ENCODE peak calls at places on chromosomes 12 and 14, in four cellular contexts. Z is A549, L is hepatocyte, E is foreskin keratinocyte. O is an unnamed sample.
A peak's percentile ranks its signal among the peaks of the same experiment; 100 is the strongest.

GRCh38 chr14:55366271-55366670 is 45.4 kb downstream of the ATG14 start:
- DNase-seq in E (no peak), L (peak; percentile 35), Z (no peak), O (no peak)

GRCh38 chr12:130965214-130965613 is 11.5 kb downstream of the ADGRD1 start:
- DNase-seq in L (no peak), Z (no peak), E (no peak), O (no peak)

GRCh38 chr12:122999196-122999946 is 18.9 kb downstream of the ARL6IP4 start:
- DNase-seq in Z (no peak), E (no peak), L (no peak), O (no peak)

GRCh38 chr12:96482086-96482485 is 7.3 kb upstream of the CFAP54 start:
- DNase-seq in L (no peak), E (no peak), Z (no peak), O (no peak)

GRCh38 chr14:66758031-66758613 is 250.2 kb downstream of the GPHN start:
- DNase-seq in Z (no peak), E (no peak), L (no peak), O (no peak)

GRCh38 chr12:93302331-93303229 is 75.1 kb upstream of the NUDT4 start:
- DNase-seq in L (no peak), Z (no peak), E (no peak), O (no peak)

GRCh38 chr12:10695852-10696251 is 22.0 kb upstream of the STYK1 start:
- DNase-seq in Z (no peak), L (no peak), E (no peak), O (no peak)

GRCh38 chr12:25241171-25242020 is 9.3 kb downstream of the KRAS start:
- DNase-seq in E (no peak), Z (no peak), L (peak; percentile 68), O (no peak)

GRCh38 chr14:36519431-36520321 is at the start of gene NKX2-1:
- DNase-seq in E (no peak), L (no peak), Z (peak; percentile 43), O (no peak)

GRCh38 chr12:132176920-132177551 is 32.8 kb downstream of the NOC4L start:
- DNase-seq in Z (no peak), E (no peak), L (no peak), O (no peak)

GRCh38 chr14:60183724-60184596 is 18.8 kb upstream of the DHRS7 start:
- DNase-seq in L (peak; percentile 84), E (no peak), Z (peak; percentile 12), O (no peak)

GRCh38 chr14:90109858-90110257 is 48.1 kb downstream of the KCNK13 start:
- DNase-seq in Z (peak; percentile 34), L (no peak), E (no peak), O (no peak)

GRCh38 chr12:101078881-101079280 is 131.2 kb downstream of the SLC5A8 start:
- DNase-seq in Z (no peak), L (no peak), E (no peak), O (no peak)

GRCh38 chr12:21502872-21503271 is 1.3 kb downstream of the GOLT1B start:
- DNase-seq in L (no peak), E (no peak), Z (no peak), O (no peak)

GRCh38 chr12:60059180-60059579 is 463.4 kb downstream of the SLC16A7 start:
- DNase-seq in L (no peak), E (no peak), Z (no peak), O (no peak)

GRCh38 chr14:52875707-52876106 is 75.1 kb downstream of the FERMT2 start:
- DNase-seq in E (no peak), L (no peak), Z (no peak), O (no peak)

GRCh38 chr14:22532345-22533056 is 56.5 kb downstream of the DAD1 start:
- DNase-seq in E (no peak), Z (no peak), L (no peak), O (no peak)

GRCh38 chr12:5318874-5319273 is 113.0 kb upstream of the NTF3 start:
- DNase-seq in Z (no peak), L (peak; percentile 65), E (peak; percentile 80), O (peak; percentile 43)

GRCh38 chr14:106442857-106443256 is 916.5 kb downstream of the TMEM121 start:
- DNase-seq in L (no peak), E (no peak), Z (no peak), O (no peak)

GRCh38 chr12:100566887-100567637 is 6.4 kb upstream of the GAS2L3 start:
- DNase-seq in L (no peak), Z (no peak), E (no peak), O (peak; percentile 32)

GRCh38 chr12:27922591-27923139 is 49.9 kb downstream of the PTHLH start:
- DNase-seq in L (no peak), E (peak; percentile 76), Z (no peak), O (no peak)

GRCh38 chr12:53560912-53561589 is 53.8 kb upstream of the NPFF start:
- DNase-seq in Z (no peak), L (no peak), E (no peak), O (no peak)

GRCh38 chr14:51564986-51565604 is 86.6 kb upstream of the FRMD6 start:
- DNase-seq in Z (no peak), L (peak; percentile 34), E (peak; percentile 69), O (peak; percentile 22)

GRCh38 chr12:132263061-132263360 is 66.4 kb downstream of the GALNT9 start:
- DNase-seq in E (no peak), L (no peak), Z (no peak), O (no peak)

GRCh38 chr12:124747426-124748161 is 116.1 kb downstream of the SCARB1 start:
- DNase-seq in Z (peak; percentile 97), L (peak; percentile 73), E (peak; percentile 89), O (peak; percentile 51)

GRCh38 chr14:81868172-81868571 is 334.5 kb upstream of the SEL1L start:
- DNase-seq in E (no peak), Z (no peak), L (no peak), O (no peak)

GRCh38 chr14:34678306-34678705 is 36.1 kb downstream of the CFL2 start:
- DNase-seq in Z (no peak), E (no peak), L (no peak), O (no peak)

DNA sequence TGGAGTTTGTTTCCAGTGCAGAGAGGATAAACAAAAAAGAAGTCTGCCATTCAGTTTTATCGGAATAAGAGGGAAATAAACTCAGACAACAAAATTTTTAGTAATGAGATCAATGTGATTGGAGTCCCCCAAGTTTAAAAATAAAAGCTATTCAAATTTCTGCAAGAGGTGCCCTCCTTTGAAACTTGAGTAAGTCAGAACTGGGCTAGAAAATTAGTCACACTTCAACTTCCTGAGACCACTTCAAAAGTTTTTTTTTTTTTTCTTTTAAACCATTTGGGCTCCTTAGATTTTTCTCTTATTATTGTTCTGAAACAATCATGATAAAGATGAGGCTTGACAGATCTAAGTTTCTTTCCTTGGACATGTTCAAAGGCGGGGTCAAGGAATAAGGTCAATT is 3.2 kb downstream of the DACT1 start:
- DNase-seq in Z (no peak), L (no peak), E (no peak), O (no peak)
- H3K4me1 ChIP-seq in Z (peaks cover 3% of the 10 kb centered on the region), L (peaks cover 7% of the 10 kb centered on the region), E (no peaks in the 10 kb centered on the region), O (no peaks in the 10 kb centered on the region)

GRCh38 chr14:24159777-24160498 is 1.1 kb upstream of the IRF9 start:
- DNase-seq in E (no peak), L (no peak), Z (no peak), O (no peak)
- H3K27ac ChIP-seq in E (no peak overlapping the region), L (peak overlapping the region; percentile 75), Z (peak overlapping the region; percentile 79), O (peak overlapping the region; percentile 98)

GRCh38 chr14:75299064-75299463 is 20.4 kb downstream of the FOS start:
- DNase-seq in L (peak; percentile 60), E (peak; percentile 34), Z (no peak), O (no peak)
- H3K4me1 ChIP-seq in L (peaks cover 21% of the 10 kb centered on the region), E (peaks cover 3% of the 10 kb centered on the region), Z (peaks cover 34% of the 10 kb centered on the region), O (no peaks in the 10 kb centered on the region)

DNA sequence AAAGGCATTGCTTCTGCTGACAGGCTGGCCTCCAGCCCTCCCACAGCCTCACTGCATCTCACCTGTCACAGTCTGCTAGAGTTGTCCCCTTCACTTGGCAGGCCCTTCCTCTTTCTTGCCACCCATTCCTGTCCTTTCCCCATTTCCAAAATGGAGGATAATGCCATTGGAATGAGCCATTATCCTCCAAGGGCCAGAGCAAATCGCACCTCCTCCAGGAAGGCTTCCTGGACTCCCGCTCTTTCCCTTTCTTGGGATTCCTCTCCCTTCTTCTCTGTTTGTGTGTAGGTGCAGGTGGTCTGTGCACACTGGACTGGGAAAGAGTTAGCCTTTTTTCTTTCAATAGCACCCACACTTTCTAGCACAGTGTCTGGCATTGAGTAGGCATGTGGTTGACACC is 3.8 kb downstream of the KRT82 start:
- DNase-seq in E (no peak), Z (no peak), L (no peak), O (no peak)
- H3K27ac ChIP-seq in E (no peak overlapping the region), Z (no peak overlapping the region), L (no peak overlapping the region), O (no peak overlapping the region)

GRCh38 chr12:105506678-105507310 is 176.3 kb downstream of the C12orf75 start:
- DNase-seq in E (no peak), L (no peak), Z (no peak), O (no peak)

GRCh38 chr12:105508096-105508495 is 177.6 kb downstream of the C12orf75 start:
- DNase-seq in E (no peak), Z (no peak), L (no peak), O (no peak)

GRCh38 chr12:105507311-105508035 is 177.0 kb downstream of the C12orf75 start:
- DNase-seq in Z (no peak), L (no peak), E (no peak), O (no peak)

DNA sequence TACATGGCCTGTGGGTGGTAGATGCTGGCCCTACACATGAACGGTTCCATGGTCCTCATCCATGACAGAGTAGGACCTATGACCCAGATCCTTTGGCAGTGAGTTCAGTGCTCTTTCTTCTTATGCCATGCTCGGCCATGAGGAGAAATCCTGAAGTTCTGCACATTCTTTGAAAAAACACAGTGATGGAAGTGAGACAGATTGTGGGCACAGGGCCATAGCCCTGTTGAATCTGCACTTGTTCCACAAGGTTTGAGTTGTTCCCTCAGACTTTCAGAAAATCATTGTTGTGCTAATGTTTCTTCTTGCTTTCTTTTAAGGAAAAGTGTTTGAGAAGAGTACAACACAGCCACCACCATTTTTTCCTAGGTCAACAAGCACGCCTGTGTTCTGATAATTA is 180.0 kb downstream of the C12orf75 start:
- DNase-seq in E (no peak), Z (no peak), L (no peak), O (no peak)
- H3K4me1 ChIP-seq in E (peaks cover 7% of the 10 kb centered on the region), Z (peaks cover 4% of the 10 kb centered on the region), L (no peaks in the 10 kb centered on the region), O (no peaks in the 10 kb centered on the region)

DNA sequence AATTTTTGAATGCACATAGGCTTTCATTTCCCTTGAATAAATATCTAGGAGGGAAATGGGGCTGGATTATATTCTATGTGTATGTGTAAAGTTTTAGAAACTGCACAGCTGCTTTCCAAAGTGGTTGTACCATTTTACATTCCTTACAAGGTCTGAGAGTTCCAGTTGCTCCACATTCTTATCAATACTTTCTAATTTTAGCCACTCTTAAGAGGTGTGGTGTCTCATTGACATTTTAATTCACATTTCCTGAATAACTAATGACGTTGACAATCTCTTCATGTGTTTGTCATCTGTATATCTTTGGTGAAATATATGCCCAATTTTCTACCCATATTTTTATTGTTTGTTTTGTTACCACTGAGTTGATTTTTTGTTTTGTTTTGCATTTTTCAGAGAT is 74.6 kb upstream of the VASH1 start:
- DNase-seq in Z (no peak), E (no peak), L (no peak), O (no peak)
- H3K27ac ChIP-seq in Z (no peak overlapping the region), E (no peak overlapping the region), L (no peak overlapping the region), O (no peak overlapping the region)

GRCh38 chr14:69076341-69076740 is 76.6 kb downstream of the DCAF5 start:
- DNase-seq in L (no peak), E (no peak), Z (no peak), O (no peak)
- H3K4me1 ChIP-seq in L (peaks cover 14% of the 10 kb centered on the region), E (peaks cover 31% of the 10 kb centered on the region), Z (peaks cover 46% of the 10 kb centered on the region), O (no peaks in the 10 kb centered on the region)

O was measured in colonic mucosa.